ENCODE peak calls at places on chromosomes 11 and 22, in nine cellular contexts. E is fibroblast of pulmonary artery, S is kidney, Z is mucosa of descending colon, P is A549, X is Peyer's patch, G is stomach, M is endothelial cell of umbilical vein, Y is epithelial cell of esophagus. B is an unnamed sample.

GRCh38 chr11:35838071-35838470 is 105.8 kb upstream of the LDLRAD3 start:
- DNase-seq in E (no peak), S (no peak), Z (no peak), P (no peak), X (no peak), G (no peak), M (no peak), Y (no peak), B (no peak)

GRCh38 chr11:65078151-65078550 is 5.7 kb downstream of the CDCA5 start:
- DNase-seq in E (peak), S (no peak), Z (peak), P (peak), X (peak), G (peak), M (peak), Y (peak), B (no peak)

GRCh38 chr11:117231637-117232021 is 244 bp downstream of the PCSK7 start:
- DNase-seq in E (no peak), S (no peak), Z (no peak), P (no peak), X (no peak), G (no peak), M (peak), Y (no peak), B (no peak)

GRCh38 chr11:130876100-130876499 is 40.2 kb downstream of the SNX19 start:
- DNase-seq in E (no peak), S (no peak), Z (no peak), P (no peak), X (no peak), G (no peak), M (no peak), Y (no peak), B (no peak)

GRCh38 chr11:68854273-68854958 is 12.7 kb upstream of the CPT1A start:
- DNase-seq in E (no peak), S (peak), Z (no peak), P (no peak), X (no peak), G (no peak), M (no peak), Y (no peak), B (no peak)

GRCh38 chr22:23068832-23069385 is 1.4 kb upstream of the GNAZ start:
- DNase-seq in E (no peak), S (peak), Z (no peak), P (no peak), X (no peak), G (no peak), M (no peak), Y (no peak), B (no peak)

GRCh38 chr11:121466063-121466794 is 13.5 kb upstream of the SORL1-AS1 start:
- DNase-seq in E (peak), S (peak), Z (peak), P (peak), X (peak), G (peak), M (no peak), Y (peak), B (no peak)

GRCh38 chr11:14414470-14415461 is 55.8 kb upstream of the RRAS2 start:
- DNase-seq in E (no peak), S (no peak), Z (peak), P (no peak), X (no peak), G (no peak), M (no peak), Y (no peak), B (no peak)

GRCh38 chr11:117535870-117536411 is 208.3 kb downstream of the CEP164 start:
- DNase-seq in E (no peak), S (no peak), Z (peak), P (no peak), X (no peak), G (no peak), M (no peak), Y (no peak), B (no peak)

GRCh38 chr11:33835143-33835878 is 56.6 kb downstream of the LMO2 start:
- DNase-seq in E (peak), S (no peak), Z (peak), P (peak), X (no peak), G (no peak), M (peak), Y (peak), B (peak)

GRCh38 chr11:13357232-13357631 is 79.6 kb downstream of the BMAL1 start:
- DNase-seq in E (no peak), S (no peak), Z (no peak), P (no peak), X (no peak), G (no peak), M (no peak), Y (no peak), B (no peak)

GRCh38 chr22:36075230-36075629 is 46.6 kb upstream of the RBFOX2 start:
- DNase-seq in E (no peak), S (no peak), Z (no peak), P (no peak), X (no peak), G (no peak), M (no peak), Y (no peak), B (no peak)

DNA sequence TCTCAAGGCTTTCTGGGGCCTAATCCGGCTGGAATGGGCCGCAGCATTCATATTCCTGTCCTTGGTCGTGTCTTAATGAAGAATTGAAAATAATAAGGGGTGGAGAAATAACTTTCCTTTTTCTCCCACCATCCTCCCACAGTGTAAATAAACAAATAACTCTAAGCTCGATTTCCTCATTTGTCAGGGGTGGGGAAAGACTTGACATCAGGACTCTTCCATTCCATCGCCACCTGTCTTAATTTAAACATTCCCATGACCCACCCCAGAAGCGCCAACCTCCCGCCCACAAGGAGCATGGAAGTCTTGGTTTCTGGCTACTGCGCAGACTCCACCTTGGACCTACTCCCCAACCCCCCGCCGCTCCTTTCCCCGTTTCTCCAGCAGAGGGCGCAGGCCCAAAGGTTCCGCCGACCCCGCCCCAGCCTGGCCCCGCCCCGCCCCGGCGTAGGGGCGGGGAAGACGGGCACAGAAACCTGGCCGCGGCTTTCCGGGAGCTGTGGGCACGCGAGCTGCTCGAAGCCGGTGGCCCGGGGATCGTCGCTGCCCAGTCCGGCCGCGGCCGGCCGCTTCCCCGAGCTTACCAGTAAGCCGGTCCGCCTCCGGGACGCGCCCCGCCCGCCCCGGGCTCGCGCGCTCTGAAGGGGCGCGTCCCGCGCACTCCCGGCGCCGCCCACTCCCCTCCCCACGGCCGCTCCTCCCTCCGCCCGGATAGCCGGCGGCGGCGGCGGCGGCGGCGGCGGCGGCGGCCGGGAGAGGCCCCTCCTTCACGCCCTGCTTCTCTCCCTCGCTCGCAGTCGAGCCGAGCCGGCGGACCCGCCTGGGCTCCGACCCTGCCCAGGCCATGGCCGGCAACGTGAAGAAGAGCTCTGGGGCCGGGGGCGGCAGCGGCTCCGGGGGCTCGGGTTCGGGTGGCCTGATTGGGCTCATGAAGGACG is at the start of gene CBL:
- DNase-seq in E (peak), S (peak), Z (peak), P (peak), X (peak), G (peak), M (peak), Y (peak), B (no peak)
- H3K4me3 ChIP-seq in E (peak), S (peak), Z (peak), P (peak), X (peak), G (peak), M (peak), Y (peak), B (peak)

GRCh38 chr11:94997437-94997836 is 23.9 kb downstream of the KDM4D start:
- DNase-seq in E (no peak), S (no peak), Z (no peak), P (no peak), X (no peak), G (no peak), M (no peak), Y (no peak), B (no peak)
- TF ChIP-seq CTCF in E (no peak), S (no peak), Z (no peak), P (no peak), X (no peak), G (no peak), M (no peak), Y (peak), B (peak)

DNA sequence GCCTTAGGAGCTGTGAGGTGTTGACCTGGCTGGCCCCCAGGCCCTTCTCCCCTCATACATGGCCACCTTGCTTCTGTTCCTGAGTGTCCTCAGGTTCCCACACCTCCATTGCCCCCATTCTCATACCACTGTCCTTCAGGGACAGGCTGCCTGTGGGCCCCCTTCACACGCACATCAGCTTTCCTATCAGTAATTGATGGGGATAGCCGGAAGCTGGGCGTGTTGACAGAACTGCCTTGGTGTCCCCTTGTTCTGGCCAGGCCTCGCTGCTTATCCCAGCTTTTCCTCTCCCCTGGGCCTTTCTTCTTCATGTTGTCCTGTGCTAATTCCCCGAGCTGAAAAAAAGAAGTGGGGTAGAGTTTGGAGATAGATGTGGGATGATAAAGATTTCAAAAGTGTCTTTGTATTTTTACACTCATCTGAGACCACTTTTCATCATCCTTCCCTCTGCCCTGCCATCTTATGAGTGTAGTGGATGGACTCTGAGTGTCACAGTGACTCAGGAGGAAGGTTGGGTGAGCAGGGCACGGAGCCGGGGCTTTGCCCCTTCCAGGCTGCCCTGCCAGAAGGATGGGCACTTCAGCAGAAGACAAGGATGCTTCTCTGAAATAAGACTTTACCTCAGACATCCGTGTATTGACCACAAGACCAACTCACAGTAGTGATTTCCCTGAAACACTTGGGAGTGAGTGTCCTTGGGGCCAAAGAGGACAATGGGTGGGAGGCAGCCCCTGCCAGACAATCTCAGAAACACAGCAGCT is 42.8 kb downstream of the MED15 start:
- DNase-seq in E (no peak), S (no peak), Z (no peak), P (no peak), X (no peak), G (no peak), M (no peak), Y (no peak), B (no peak)
- H3K4me3 ChIP-seq in E (no peak), S (no peak), Z (no peak), P (no peak), X (no peak), G (no peak), M (no peak), Y (no peak), B (no peak)

GRCh38 chr11:63838682-63839507 is at the start of gene MARK2:
- DNase-seq in E (peak), S (peak), Z (peak), P (peak), X (peak), G (peak), M (peak), Y (peak), B (peak)
- TF ChIP-seq CTCF in E (no peak), S (peak), Z (no peak), P (no peak), X (no peak), G (no peak), M (no peak), Y (no peak), B (no peak)

GRCh38 chr11:46125284-46125683 is 4.0 kb upstream of the PHF21A start:
- DNase-seq in E (no peak), S (no peak), Z (no peak), P (no peak), X (no peak), G (no peak), M (no peak), Y (no peak), B (no peak)

GRCh38 chr11:46121724-46122477 is 647 bp upstream of the PHF21A start:
- DNase-seq in E (peak), S (peak), Z (peak), P (peak), X (peak), G (peak), M (peak), Y (peak), B (peak)

GRCh38 chr11:46121328-46121723 is at the start of gene PHF21A:
- DNase-seq in E (peak), S (peak), Z (peak), P (peak), X (peak), G (peak), M (peak), Y (peak), B (peak)

GRCh38 chr11:46120711-46121327 is 435 bp downstream of the PHF21A start:
- DNase-seq in E (peak), S (no peak), Z (peak), P (no peak), X (no peak), G (peak), M (peak), Y (peak), B (peak)

DNA sequence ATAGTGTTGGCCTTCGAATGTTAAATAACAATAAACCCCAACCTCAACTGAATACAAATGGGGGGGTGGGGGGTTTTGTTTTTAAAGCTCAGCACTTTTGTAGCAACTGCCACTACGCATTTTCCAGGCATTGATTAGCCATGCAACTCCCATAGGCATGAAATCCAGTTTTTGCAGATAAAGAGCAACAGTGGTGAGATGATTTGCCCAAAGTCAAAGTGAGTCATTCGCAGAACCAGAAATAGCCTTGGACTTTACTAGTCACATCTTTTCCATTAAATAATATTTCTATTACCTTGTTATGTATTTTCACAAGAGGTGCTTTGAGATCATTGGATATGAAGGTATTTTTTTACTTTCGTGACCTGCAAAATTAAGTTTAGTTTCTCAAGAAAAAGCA is 1.7 kb upstream of the PHF21A start:
- DNase-seq in E (peak), S (no peak), Z (no peak), P (no peak), X (no peak), G (no peak), M (peak), Y (peak), B (no peak)
- H3K4me3 ChIP-seq in E (no peak), S (no peak), Z (no peak), P (peak), X (no peak), G (peak), M (peak), Y (no peak), B (no peak)

DNA sequence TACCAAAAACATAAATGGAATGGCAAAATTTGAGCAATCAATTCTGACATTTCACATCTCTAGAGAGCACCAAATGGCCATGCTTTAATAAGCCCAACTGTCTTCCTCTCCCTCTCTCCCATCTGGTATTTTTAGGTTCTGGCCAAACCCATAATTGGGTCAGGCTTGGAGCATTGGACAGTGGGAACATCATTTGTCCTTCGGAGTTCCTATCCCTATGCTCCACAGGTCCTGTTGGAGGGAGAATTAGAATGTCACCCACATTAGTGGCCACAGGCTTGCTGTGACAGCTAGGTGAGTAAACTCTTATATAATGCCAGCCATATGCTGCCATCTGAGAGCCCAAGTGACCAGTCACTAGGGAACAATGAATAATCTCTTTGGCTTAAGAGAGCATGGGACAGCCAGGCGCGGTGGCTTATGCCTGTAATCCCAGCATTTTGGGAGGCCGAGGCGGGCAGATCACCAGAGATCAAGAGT is 251.0 kb upstream of the CCDC90B start:
- DNase-seq in E (no peak), S (no peak), Z (no peak), P (no peak), X (no peak), G (no peak), M (no peak), Y (no peak), B (no peak)
- TF ChIP-seq CTCF in E (no peak), S (no peak), Z (no peak), P (no peak), X (no peak), G (no peak), M (no peak), Y (no peak), B (no peak)

GRCh38 chr11:12318791-12319733 is 58.3 kb upstream of the PARVA start:
- DNase-seq in E (peak), S (no peak), Z (peak), P (no peak), X (no peak), G (no peak), M (no peak), Y (no peak), B (no peak)

GRCh38 chr11:12321217-12321937 is 56.0 kb upstream of the PARVA start:
- DNase-seq in E (no peak), S (no peak), Z (no peak), P (no peak), X (no peak), G (no peak), M (no peak), Y (no peak), B (no peak)

GRCh38 chr11:12324585-12324984 is 52.8 kb upstream of the PARVA start:
- DNase-seq in E (no peak), S (no peak), Z (no peak), P (no peak), X (no peak), G (no peak), M (no peak), Y (no peak), B (no peak)

GRCh38 chr11:12316432-12316831 is 60.9 kb upstream of the PARVA start:
- DNase-seq in E (no peak), S (no peak), Z (no peak), P (no peak), X (no peak), G (no peak), M (no peak), Y (no peak), B (no peak)

GRCh38 chr11:12319734-12320387 is 57.5 kb upstream of the PARVA start:
- DNase-seq in E (no peak), S (no peak), Z (no peak), P (no peak), X (no peak), G (no peak), M (no peak), Y (no peak), B (no peak)
- H3K4me3 ChIP-seq in E (no peak), S (no peak), Z (no peak), P (no peak), X (no peak), G (no peak), M (no peak), Y (no peak), B (no peak)